ENCODE peak calls at places on chromosomes 11 and 22, in ten cellular contexts. M is SK-N-DZ; B is Right ventricle myocardium superior; W is CD8-positive, alpha-beta memory T cell; K is fibroblast of gingiva; D is esophagus squamous epithelium; J is AG08396; Z is memory B cell; T is pancreas; I is bronchial epithelial cell. O is an unnamed sample.

GRCh38 chr11:104891135-104891534 is 7.1 kb downstream of the CASP12 start:
- DNase-seq in W (no peak), I (no peak), M (no peak), B (no peak), D (no peak), Z (no peak), J (peak; percentile 16), K (no peak), T (no peak), O (no peak)

GRCh38 chr11:86360775-86361395 is 13.8 kb upstream of the CCDC81 start:
- DNase-seq in M (no peak), B (no peak), D (no peak), W (no peak), T (no peak), K (peak; percentile 55), Z (no peak), I (peak; percentile 67), J (peak; percentile 35), O (peak; percentile 41)

GRCh38 chr11:1194231-1194976 is 28.5 kb upstream of the MUC5B start:
- DNase-seq in K (no peak), I (no peak), B (peak; percentile 34), J (no peak), Z (no peak), D (no peak), T (peak; percentile 70), W (peak; percentile 34), M (no peak), O (no peak)

GRCh38 chr22:49954354-49954753 is 6.2 kb upstream of the PIM3 start:
- DNase-seq in T (peak; percentile 94), B (peak; percentile 81), M (no peak), I (no peak), J (no peak), D (no peak), W (no peak), Z (no peak), K (no peak), O (no peak)

GRCh38 chr11:47220401-47220821 is 5.6 kb downstream of the DDB2 start:
- DNase-seq in Z (no peak), W (no peak), M (no peak), J (peak; percentile 33), T (no peak), D (no peak), K (peak; percentile 75), B (no peak), I (peak; percentile 69), O (peak; percentile 25)

GRCh38 chr11:11265320-11265719 is 87.7 kb downstream of the CSNK2A3 start:
- DNase-seq in I (no peak), J (no peak), W (no peak), M (no peak), D (no peak), Z (no peak), T (no peak), K (no peak), B (no peak), O (no peak)

GRCh38 chr11:42890773-42891172 is 421.0 kb upstream of the API5 start:
- DNase-seq in T (no peak), K (no peak), W (no peak), M (peak; percentile 97), D (no peak), Z (no peak), B (no peak), J (no peak), I (no peak), O (no peak)

GRCh38 chr11:115776916-115777315 is 272.7 kb upstream of the CADM1 start:
- DNase-seq in B (peak; percentile 60), T (no peak), J (no peak), M (no peak), D (no peak), W (no peak), Z (no peak), K (no peak), I (no peak), O (no peak)

GRCh38 chr11:106280041-106280440 is 202.6 kb downstream of the AASDHPPT start:
- DNase-seq in K (no peak), B (no peak), M (no peak), D (no peak), I (no peak), W (no peak), T (no peak), Z (no peak), J (no peak), O (no peak)

GRCh38 chr11:786235-787083 is 3.4 kb downstream of the CEND1 start:
- DNase-seq in D (no peak), B (no peak), W (no peak), Z (no peak), I (no peak), M (no peak), J (no peak), K (no peak), T (peak; percentile 67), O (no peak)

GRCh38 chr11:44855138-44855849 is 95.4 kb downstream of the TP53I11 start:
- DNase-seq in J (no peak), B (no peak), K (no peak), I (no peak), D (no peak), Z (no peak), T (no peak), W (no peak), M (no peak), O (no peak)

GRCh38 chr11:88402784-88403183 is 65.2 kb upstream of the CTSC start:
- DNase-seq in T (no peak), J (no peak), Z (no peak), M (no peak), K (no peak), W (no peak), B (no peak), D (no peak), I (no peak), O (no peak)

GRCh38 chr11:128195057-128195751 is 392.2 kb downstream of the ETS1 start:
- DNase-seq in T (no peak), D (no peak), K (no peak), J (no peak), W (peak; percentile 54), I (no peak), Z (no peak), M (no peak), B (no peak), O (no peak)

GRCh38 chr11:16456366-16456765 is 100.0 kb upstream of the SOX6 start:
- DNase-seq in J (no peak), W (no peak), K (no peak), Z (no peak), I (peak; percentile 13), M (no peak), D (no peak), T (no peak), B (no peak), O (no peak)

GRCh38 chr22:43312608-43313007 is 30.6 kb downstream of the SCUBE1 start:
- DNase-seq in D (no peak), K (no peak), M (no peak), W (no peak), I (no peak), Z (no peak), J (no peak), B (no peak), T (no peak), O (no peak)

GRCh38 chr11:44730775-44731174 is 4.0 kb downstream of the TSPAN18 start:
- DNase-seq in T (no peak), K (no peak), J (no peak), I (no peak), D (no peak), Z (no peak), M (no peak), W (no peak), B (no peak), O (no peak)

GRCh38 chr11:69825941-69826340 is 6.7 kb upstream of the FGF3 start:
- DNase-seq in Z (no peak), B (no peak), I (no peak), W (no peak), K (no peak), T (no peak), J (no peak), D (no peak), M (no peak), O (peak; percentile 76)

GRCh38 chr11:88680806-88681205 is 343.3 kb upstream of the CTSC start:
- DNase-seq in B (no peak), W (no peak), K (no peak), M (no peak), I (peak; percentile 94), T (no peak), D (no peak), J (no peak), Z (no peak), O (no peak)

GRCh38 chr11:86678823-86679222 is 6.4 kb upstream of the ME3 start:
- DNase-seq in M (no peak), Z (no peak), J (no peak), T (no peak), B (no peak), D (no peak), I (no peak), K (no peak), W (no peak), O (no peak)

GRCh38 chr22:43006753-43007152 is 8.2 kb downstream of the PACSIN2 start:
- DNase-seq in D (no peak), B (no peak), I (no peak), T (no peak), J (no peak), Z (no peak), K (no peak), M (no peak), W (no peak), O (no peak)

GRCh38 chr11:74468521-74469280 is 1.4 kb upstream of the KCNE3 start:
- DNase-seq in Z (no peak), W (no peak), M (no peak), T (no peak), I (no peak), B (no peak), J (no peak), D (no peak), K (peak; percentile 46), O (no peak)

GRCh38 chr11:69683764-69684333 is 8.7 kb upstream of the LTO1 start:
- DNase-seq in J (no peak), T (no peak), B (peak; percentile 36), W (no peak), Z (no peak), K (no peak), D (no peak), M (peak; percentile 56), I (peak; percentile 18), O (peak; percentile 52)

GRCh38 chr11:61955031-61955415 is 4.9 kb downstream of the BEST1 start:
- DNase-seq in W (no peak), I (peak; percentile 68), B (peak; percentile 81), Z (no peak), D (no peak), T (no peak), K (peak; percentile 89), M (peak; percentile 65), J (peak; percentile 88), O (no peak)

GRCh38 chr11:83871013-83871412 is 584.8 kb upstream of the CCDC90B start:
- DNase-seq in J (no peak), D (no peak), I (no peak), Z (no peak), W (no peak), T (no peak), M (no peak), K (no peak), B (no peak), O (no peak)

GRCh38 chr11:131537196-131537595 is 166.8 kb downstream of the NTM start:
- DNase-seq in W (no peak), J (no peak), Z (no peak), T (no peak), B (no peak), M (no peak), I (no peak), D (no peak), K (no peak), O (peak; percentile 14)

GRCh38 chr22:30286813-30287625 is 2.3 kb downstream of the CASTOR1 start:
- DNase-seq in W (peak; percentile 88), I (peak; percentile 38), D (peak; percentile 27), Z (peak; percentile 92), J (peak; percentile 60), B (peak; percentile 87), T (peak; percentile 91), M (peak; percentile 58), K (no peak), O (no peak)

GRCh38 chr11:76672431-76673163 is 2.0 kb upstream of the LRRC32 start:
- DNase-seq in K (no peak), J (no peak), I (no peak), T (no peak), D (no peak), Z (peak; percentile 80), M (no peak), B (no peak), W (peak; percentile 76), O (peak; percentile 17)

GRCh38 chr22:23062616-23063538 is 7.4 kb upstream of the GNAZ start:
- DNase-seq in T (peak; percentile 32), I (no peak), D (no peak), J (no peak), B (no peak), K (no peak), W (no peak), M (no peak), Z (no peak), O (no peak)